ENCODE peak calls at places on chromosome 18, in eight cellular contexts. M is stomach, R is psoas muscle, U is GM12878, T is GM06990, Y is left ventricle myocardium inferior, V is heart right ventricle, W is nephron progenitor cell. O is an unnamed sample.

GRCh38 chr18:30634249-30634648 is 408.3 kb downstream of the DSC3 start:
- DNase-seq in M (no peak), R (no peak), U (no peak), T (no peak), Y (no peak), V (no peak), W (no peak), O (no peak)

GRCh38 chr18:8561123-8561905 is 47.9 kb upstream of the RAB12 start:
- DNase-seq in M (no peak), R (no peak), U (no peak), T (no peak), Y (peak), V (peak), W (no peak), O (no peak)

GRCh38 chr18:59455728-59456276 is 96.7 kb upstream of the LMAN1 start:
- DNase-seq in M (no peak), R (no peak), U (no peak), T (no peak), Y (no peak), V (no peak), W (no peak), O (no peak)

GRCh38 chr18:11767935-11768334 is 78.9 kb downstream of the GNAL start:
- DNase-seq in M (no peak), R (no peak), U (no peak), T (no peak), Y (no peak), V (no peak), W (no peak), O (no peak)

GRCh38 chr18:52554180-52554579 is 214.2 kb downstream of the DCC start:
- DNase-seq in M (no peak), R (no peak), U (no peak), T (no peak), Y (no peak), V (no peak), W (no peak), O (no peak)

GRCh38 chr18:42196651-42197050 is 241.6 kb downstream of the PIK3C3 start:
- DNase-seq in M (no peak), R (no peak), U (no peak), T (no peak), Y (no peak), V (no peak), W (no peak), O (no peak)

GRCh38 chr18:31606265-31606664 is 14.6 kb downstream of the TTR start:
- DNase-seq in M (no peak), R (no peak), U (no peak), T (no peak), Y (no peak), V (no peak), W (no peak), O (no peak)

GRCh38 chr18:76452357-76452756 is 42.7 kb downstream of the ZNF516 start:
- DNase-seq in M (no peak), R (no peak), U (no peak), T (no peak), Y (no peak), V (no peak), W (no peak), O (no peak)

GRCh38 chr18:1147616-1148184 is 243.0 kb downstream of the ADCYAP1 start:
- DNase-seq in M (no peak), R (no peak), U (no peak), T (no peak), Y (no peak), V (no peak), W (no peak), O (no peak)

GRCh38 chr18:6159426-6159825 is 255.3 kb downstream of the L3MBTL4 start:
- DNase-seq in M (no peak), R (no peak), U (no peak), T (no peak), Y (no peak), V (no peak), W (no peak), O (no peak)

GRCh38 chr18:29218101-29218500 is 1041.2 kb upstream of the CDH2 start:
- DNase-seq in M (no peak), R (no peak), U (no peak), T (no peak), Y (no peak), V (no peak), W (no peak), O (no peak)

GRCh38 chr18:9000736-9001135 is 101.8 kb upstream of the NDUFV2 start:
- DNase-seq in M (no peak), R (peak), U (no peak), T (no peak), Y (no peak), V (no peak), W (no peak), O (no peak)

GRCh38 chr18:58336605-58337004 is 292.3 kb downstream of the ALPK2 start:
- DNase-seq in M (no peak), R (no peak), U (no peak), T (no peak), Y (no peak), V (no peak), W (no peak), O (no peak)

GRCh38 chr18:55853268-55853667 is 265.3 kb upstream of the TCF4 start:
- DNase-seq in M (no peak), R (no peak), U (no peak), T (no peak), Y (no peak), V (no peak), W (no peak), O (no peak)
- TF ChIP-seq CTCF in M (no peak), R (no peak), U (no peak), T (no peak), Y (no peak), V (no peak), W (no peak), O (no peak)

DNA sequence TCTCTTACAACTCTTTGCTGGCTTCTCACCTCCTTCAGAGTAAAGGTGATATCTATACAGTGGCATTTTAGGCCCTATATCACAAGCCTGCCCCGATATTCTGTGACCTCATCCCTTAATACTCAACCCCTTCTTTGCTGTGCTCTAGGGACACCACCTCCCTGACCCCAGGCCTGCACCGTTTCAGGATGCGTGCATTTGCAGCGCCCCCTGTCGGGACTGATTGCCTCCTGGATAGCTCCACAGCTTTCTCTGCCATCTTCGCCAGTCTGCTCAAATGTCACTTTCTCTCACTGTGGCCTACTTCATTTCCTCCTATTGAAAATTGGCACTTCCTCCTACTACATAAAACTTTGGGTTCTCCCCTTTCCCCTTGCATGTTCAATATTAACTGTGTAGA is 289.6 kb downstream of the SOCS6 start:
- DNase-seq in M (no peak), R (peak), U (no peak), T (no peak), Y (no peak), V (no peak), W (peak), O (no peak)
- TF ChIP-seq CTCF in M (no peak), R (no peak), U (no peak), T (peak), Y (no peak), V (no peak), W (no peak), O (no peak)

GRCh38 chr18:51012441-51012840 is 17.6 kb upstream of the SMAD4 start:
- DNase-seq in M (no peak), R (no peak), U (no peak), T (no peak), Y (no peak), V (no peak), W (no peak), O (no peak)
- TF ChIP-seq CTCF in M (no peak), R (no peak), U (no peak), T (no peak), Y (no peak), V (no peak), W (no peak), O (no peak)

GRCh38 chr18:48023334-48024008 is 93.0 kb upstream of the SMAD2 start:
- DNase-seq in M (peak), R (peak), U (no peak), T (no peak), Y (no peak), V (peak), W (peak), O (peak)
- TF ChIP-seq CTCF in M (peak), R (peak), U (peak), T (peak), Y (peak), V (peak), W (peak), O (no peak)